ENCODE peak calls at places on chromosomes 7 and 10, in eight cellular contexts. J is NCI-H774; A is HEK293T; W is SW 1271; I is Kasumi-1; L is right lobe of liver; R is stimulated activated CD4-positive, alpha-beta T cell treated with anti-CD3 and anti-CD28 coated beads, Interleukin-4, amount 100 ng/mL, for 24 hours; M is activated naive CD4-positive, alpha-beta T cell treated with anti-CD3 and anti-CD28 coated beads, Interleukin-2, amount 10 ng/mL, durations not matched to agents 7 days and 5 days. D is an unnamed sample.

GRCh38 chr7:46707973-46708372 is 786.9 kb upstream of the IGFBP3 start:
- DNase-seq in M (no peak), J (no peak), L (no peak), W (no peak), I (no peak), R (no peak), A (no peak), D (no peak)

GRCh38 chr7:157278791-157279678 is 57.8 kb upstream of the DNAJB6 start:
- DNase-seq in A (no peak), M (peak), W (no peak), L (peak), J (no peak), R (no peak), I (no peak), D (peak)

GRCh38 chr10:14588084-14588937 is 186.4 kb downstream of the FAM107B start:
- DNase-seq in I (no peak), A (no peak), M (peak), W (no peak), J (no peak), R (peak), L (no peak), D (no peak)

GRCh38 chr7:132425920-132426319 is 150.3 kb downstream of the PLXNA4 start:
- DNase-seq in W (no peak), L (no peak), I (no peak), A (no peak), R (no peak), M (no peak), J (no peak), D (no peak)

GRCh38 chr7:151725844-151726770 is 150.8 kb downstream of the PRKAG2 start:
- DNase-seq in J (peak), W (no peak), I (no peak), M (no peak), L (peak), R (no peak), A (no peak), D (no peak)

GRCh38 chr7:130390486-130390885 is 10.2 kb downstream of the CPA1 start:
- DNase-seq in M (no peak), W (no peak), J (no peak), A (no peak), I (no peak), L (no peak), R (no peak), D (no peak)

GRCh38 chr10:47449102-47449978 is 34.6 kb downstream of the ANXA8 start:
- DNase-seq in A (no peak), M (no peak), J (no peak), L (no peak), R (no peak), I (peak), W (no peak), D (no peak)

GRCh38 chr7:150990416-150991186 is at the start of gene NOS3:
- DNase-seq in R (no peak), A (no peak), L (peak), W (no peak), J (no peak), M (no peak), I (no peak), D (no peak)

GRCh38 chr7:44975331-44976039 is 3.3 kb downstream of the MYO1G start:
- DNase-seq in A (no peak), R (no peak), W (no peak), M (no peak), L (peak), J (no peak), I (no peak), D (no peak)

GRCh38 chr7:149625339-149625946 is 127.8 kb upstream of the ZNF746 start:
- DNase-seq in A (peak), M (peak), I (peak), R (peak), L (no peak), J (peak), W (no peak), D (peak)

GRCh38 chr7:81903115-81903514 is 133.3 kb upstream of the HGF start:
- DNase-seq in W (no peak), A (no peak), I (no peak), L (no peak), M (no peak), J (no peak), R (no peak), D (no peak)

GRCh38 chr10:16518822-16519221 is 2.9 kb downstream of the C1QL3 start:
- DNase-seq in A (no peak), J (no peak), W (no peak), I (peak), R (no peak), L (no peak), M (no peak), D (no peak)

GRCh38 chr10:22433875-22434274 is 88.6 kb downstream of the SPAG6 start:
- DNase-seq in M (no peak), L (no peak), I (peak), W (peak), R (no peak), A (no peak), J (no peak), D (no peak)

D was measured in HuH-7.5.